ENCODE peak calls at places on chromosomes 16 and 17, in nine cellular contexts. One of them, this sample, is unnamed.

GRCh38 chr16:8864480-8864879 is 4.3 kb downstream of the CARHSP1 start:
- DNase-seq in NCI-H774: no peak
- DNase-seq in fibroblast of lung: no peak
- DNase-seq in lung microvascular endothelial cell: no peak
- DNase-seq in NCI-H1694 treated with DMSO at 0.1 percent for 48 hours: no peak
- DNase-seq in activated naive CD8-positive, alpha-beta T cell treated with anti-CD3 and anti-CD28 coated beads, Interleukin-2, amount 50 U/mL, for 16 hours: no peak
- DNase-seq in frontal cortex: no peak
- DNase-seq in KBM-7: no peak
- DNase-seq in fibroblast of pulmonary artery: no peak
- DNase-seq in this sample: no peak

GRCh38 chr17:601462-602303 is 113.0 kb downstream of the VPS53 start:
- DNase-seq in NCI-H774: no peak
- DNase-seq in fibroblast of lung: peak
- DNase-seq in lung microvascular endothelial cell: peak
- DNase-seq in NCI-H1694 treated with DMSO at 0.1 percent for 48 hours: peak
- DNase-seq in activated naive CD8-positive, alpha-beta T cell treated with anti-CD3 and anti-CD28 coated beads, Interleukin-2, amount 50 U/mL, for 16 hours: no peak
- DNase-seq in frontal cortex: no peak
- DNase-seq in KBM-7: peak
- DNase-seq in fibroblast of pulmonary artery: peak
- DNase-seq in this sample: no peak

GRCh38 chr17:32142038-32142856 is at the start of gene RHOT1:
- DNase-seq in NCI-H774: peak
- DNase-seq in fibroblast of lung: peak
- DNase-seq in lung microvascular endothelial cell: peak
- DNase-seq in NCI-H1694 treated with DMSO at 0.1 percent for 48 hours: peak
- DNase-seq in activated naive CD8-positive, alpha-beta T cell treated with anti-CD3 and anti-CD28 coated beads, Interleukin-2, amount 50 U/mL, for 16 hours: peak
- DNase-seq in frontal cortex: peak
- DNase-seq in KBM-7: peak
- DNase-seq in fibroblast of pulmonary artery: peak
- DNase-seq in this sample: peak

GRCh38 chr17:78886954-78887353 is 16.0 kb downstream of the CEP295NL start:
- DNase-seq in NCI-H774: no peak
- DNase-seq in fibroblast of lung: no peak
- DNase-seq in lung microvascular endothelial cell: no peak
- DNase-seq in NCI-H1694 treated with DMSO at 0.1 percent for 48 hours: no peak
- DNase-seq in activated naive CD8-positive, alpha-beta T cell treated with anti-CD3 and anti-CD28 coated beads, Interleukin-2, amount 50 U/mL, for 16 hours: no peak
- DNase-seq in frontal cortex: no peak
- DNase-seq in KBM-7: no peak
- DNase-seq in fibroblast of pulmonary artery: no peak
- DNase-seq in this sample: no peak

GRCh38 chr17:79777166-79777843 is 643 bp upstream of the CBX2 start:
- DNase-seq in NCI-H774: peak
- DNase-seq in fibroblast of lung: peak
- DNase-seq in lung microvascular endothelial cell: peak
- DNase-seq in NCI-H1694 treated with DMSO at 0.1 percent for 48 hours: peak
- DNase-seq in activated naive CD8-positive, alpha-beta T cell treated with anti-CD3 and anti-CD28 coated beads, Interleukin-2, amount 50 U/mL, for 16 hours: no peak
- DNase-seq in frontal cortex: no peak
- DNase-seq in KBM-7: peak
- DNase-seq in fibroblast of pulmonary artery: peak
- DNase-seq in this sample: peak

GRCh38 chr16:58419241-58420012 is 27.2 kb downstream of the GINS3 start:
- DNase-seq in NCI-H774: no peak
- DNase-seq in fibroblast of lung: no peak
- DNase-seq in lung microvascular endothelial cell: no peak
- DNase-seq in NCI-H1694 treated with DMSO at 0.1 percent for 48 hours: no peak
- DNase-seq in activated naive CD8-positive, alpha-beta T cell treated with anti-CD3 and anti-CD28 coated beads, Interleukin-2, amount 50 U/mL, for 16 hours: no peak
- DNase-seq in frontal cortex: no peak
- DNase-seq in KBM-7: no peak
- DNase-seq in fibroblast of pulmonary artery: no peak
- DNase-seq in this sample: no peak

GRCh38 chr17:4215882-4216411 is 47.8 kb downstream of the ANKFY1 start:
- DNase-seq in NCI-H774: no peak
- DNase-seq in fibroblast of lung: no peak
- DNase-seq in lung microvascular endothelial cell: no peak
- DNase-seq in NCI-H1694 treated with DMSO at 0.1 percent for 48 hours: no peak
- DNase-seq in activated naive CD8-positive, alpha-beta T cell treated with anti-CD3 and anti-CD28 coated beads, Interleukin-2, amount 50 U/mL, for 16 hours: no peak
- DNase-seq in frontal cortex: no peak
- DNase-seq in KBM-7: no peak
- DNase-seq in fibroblast of pulmonary artery: no peak
- DNase-seq in this sample: no peak

GRCh38 chr16:88558457-88559442 is 11.5 kb upstream of the ZC3H18 start:
- DNase-seq in NCI-H774: peak
- DNase-seq in fibroblast of lung: peak
- DNase-seq in lung microvascular endothelial cell: peak
- DNase-seq in NCI-H1694 treated with DMSO at 0.1 percent for 48 hours: peak
- DNase-seq in activated naive CD8-positive, alpha-beta T cell treated with anti-CD3 and anti-CD28 coated beads, Interleukin-2, amount 50 U/mL, for 16 hours: no peak
- DNase-seq in frontal cortex: peak
- DNase-seq in KBM-7: peak
- DNase-seq in fibroblast of pulmonary artery: peak
- DNase-seq in this sample: peak

GRCh38 chr16:26963109-26963508 is 103.6 kb upstream of the C16orf82 start:
- DNase-seq in NCI-H774: no peak
- DNase-seq in fibroblast of lung: peak
- DNase-seq in lung microvascular endothelial cell: no peak
- DNase-seq in NCI-H1694 treated with DMSO at 0.1 percent for 48 hours: no peak
- DNase-seq in activated naive CD8-positive, alpha-beta T cell treated with anti-CD3 and anti-CD28 coated beads, Interleukin-2, amount 50 U/mL, for 16 hours: no peak
- DNase-seq in frontal cortex: no peak
- DNase-seq in KBM-7: no peak
- DNase-seq in fibroblast of pulmonary artery: peak
- DNase-seq in this sample: no peak

This sample was measured in left ventricle myocardium superior.